ENCODE peak calls at places on chromosomes 4 and X, in five cellular contexts. K is cardiac fibroblast, O is prostate gland, B is GM13977, V is GM23338. C is an unnamed sample.

GRCh38 chrX:19046343-19047215 is 62.7 kb upstream of the PHKA2 start:
- DNase-seq in B (no peak), O (no peak), V (no peak), K (no peak), C (no peak)

GRCh38 chr4:173529505-173530325 is at the start of gene HAND2:
- DNase-seq in B (peak), K (peak), V (peak), O (no peak), C (peak)

GRCh38 chrX:57447856-57448255 is 144.0 kb upstream of the ZXDB start:
- DNase-seq in V (no peak), K (no peak), O (no peak), B (no peak), C (no peak)

GRCh38 chrX:44908198-44908597 is 35.2 kb downstream of the KDM6A start:
- DNase-seq in B (no peak), V (no peak), K (peak), O (no peak), C (peak)

GRCh38 chr4:182901337-182901736 is 15.8 kb downstream of the DCTD start:
- DNase-seq in V (no peak), O (no peak), K (no peak), B (no peak), C (no peak)

GRCh38 chr4:83285022-83285387 is 407 bp upstream of the COQ2 start:
- DNase-seq in O (no peak), K (peak), V (peak), B (peak), C (peak)

GRCh38 chrX:581717-582116 is 48.9 kb upstream of the SHOX start:
- DNase-seq in V (no peak), O (no peak), K (no peak), B (no peak), C (no peak)

GRCh38 chrX:106906361-106906760 is 3.2 kb upstream of the RIPPLY1 start:
- DNase-seq in B (no peak), O (no peak), K (no peak), V (no peak), C (no peak)

GRCh38 chr4:114659386-114660008 is 60.9 kb downstream of the UGT8 start:
- DNase-seq in V (peak), O (peak), K (peak), B (peak), C (no peak)

GRCh38 chrX:121172703-121173102 is 125.3 kb downstream of the GLUD2 start:
- DNase-seq in K (no peak), B (no peak), O (no peak), V (no peak), C (no peak)

GRCh38 chr4:109207060-109207459 is 95.4 kb downstream of the COL25A1 start:
- DNase-seq in B (no peak), K (peak), V (no peak), O (no peak), C (no peak)

GRCh38 chrX:44931441-44931973 is 58.5 kb downstream of the KDM6A start:
- DNase-seq in K (no peak), B (no peak), V (no peak), O (no peak), C (no peak)

GRCh38 chr4:1050486-1051213 is 39.2 kb downstream of the FGFRL1 start:
- DNase-seq in B (no peak), O (no peak), K (peak), V (no peak), C (no peak)

GRCh38 chrX:15903186-15903681 is 48.6 kb upstream of the AP1S2 start:
- DNase-seq in V (no peak), O (no peak), B (peak), K (no peak), C (no peak)

GRCh38 chr4:122759639-122760310 is 27.3 kb downstream of the BBS12 start:
- DNase-seq in V (peak), B (no peak), O (no peak), K (peak), C (no peak)

GRCh38 chrX:97310373-97310772 is 426.7 kb downstream of the RPA4 start:
- DNase-seq in V (peak), B (no peak), K (peak), O (no peak), C (no peak)

GRCh38 chr4:6658635-6659075 is 18.2 kb downstream of the MRFAP1 start:
- DNase-seq in B (no peak), V (peak), K (peak), O (no peak), C (no peak)

GRCh38 chr4:163600731-163601130 is 106.2 kb downstream of the TMA16 start:
- DNase-seq in O (no peak), K (no peak), V (no peak), B (no peak), C (no peak)

GRCh38 chr4:15890246-15890829 is 48.2 kb downstream of the FGFBP1 start:
- DNase-seq in O (no peak), V (no peak), K (no peak), B (no peak), C (no peak)

GRCh38 chr4:142607976-142608375 is 238.1 kb downstream of the INPP4B start:
- DNase-seq in O (no peak), K (no peak), B (no peak), V (no peak), C (no peak)

GRCh38 chr4:158129649-158130048 is 43.2 kb downstream of the GASK1B start:
- DNase-seq in K (no peak), V (no peak), B (no peak), O (no peak), C (no peak)

GRCh38 chr4:186651181-186651603 is 72.5 kb downstream of the FAT1 start:
- DNase-seq in B (no peak), K (no peak), V (no peak), O (no peak), C (no peak)

DNA sequence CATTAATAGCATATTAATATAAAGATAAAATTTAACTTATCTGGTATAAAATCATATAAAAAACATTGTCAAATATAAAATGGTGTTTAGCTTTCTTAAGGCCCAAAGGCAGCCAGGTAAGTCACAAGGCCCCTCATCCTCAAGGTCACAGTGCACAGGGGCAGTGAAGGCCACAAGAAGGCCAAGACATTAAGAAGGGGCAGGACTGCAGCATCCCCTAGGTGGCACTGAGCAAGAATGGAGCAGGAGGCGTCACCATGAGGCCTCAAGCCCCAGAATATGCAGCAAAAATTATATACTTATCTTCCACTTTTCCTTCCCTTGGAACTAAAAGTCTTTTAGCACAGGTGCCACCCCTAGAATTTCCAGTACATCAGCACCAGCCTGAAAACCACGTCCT is 49.5 kb upstream of the MAGEA8 start:
- DNase-seq in O (no peak), K (no peak), V (peak), B (no peak), C (no peak)
- TF ChIP-seq CTCF in O (no peak), K (no peak), V (no peak), B (no peak), C (no peak)

GRCh38 chr4:126592088-126592487 is 1040.7 kb upstream of the INTU start:
- DNase-seq in K (peak), V (peak), B (no peak), O (no peak), C (no peak)
- TF ChIP-seq CTCF in K (peak), V (peak), B (no peak), O (peak), C (no peak)

GRCh38 chrX:87583679-87584078 is 66.1 kb downstream of the KLHL4 start:
- DNase-seq in B (no peak), K (no peak), O (no peak), V (peak), C (no peak)
- TF ChIP-seq CTCF in B (peak), K (peak), O (no peak), V (peak), C (no peak)

GRCh38 chr4:94498502-94498901 is 46.8 kb downstream of the PDLIM5 start:
- DNase-seq in K (no peak), B (no peak), V (no peak), O (no peak), C (no peak)

GRCh38 chr4:94504545-94504944 is 52.8 kb downstream of the PDLIM5 start:
- DNase-seq in B (no peak), V (no peak), O (no peak), K (peak), C (no peak)

GRCh38 chr4:94497690-94498089 is 45.9 kb downstream of the PDLIM5 start:
- DNase-seq in V (no peak), B (no peak), K (no peak), O (no peak), C (no peak)

GRCh38 chr4:94500696-94501095 is 49.0 kb downstream of the PDLIM5 start:
- DNase-seq in B (no peak), O (no peak), V (no peak), K (peak), C (peak)
- TF ChIP-seq CTCF in B (no peak), O (no peak), V (no peak), K (no peak), C (no peak)